ENCODE peak calls at places on chromosome 4, in four cellular contexts. W is HEK293T, M is K562, J is Right ventricle myocardium superior. L is an unnamed sample.

GRCh38 chr4:58357947-58358346 is 1247.8 kb upstream of the IGFBP7 start:
- DNase-seq in J (no peak), W (no peak), M (no peak), L (no peak)

GRCh38 chr4:96097040-96097607 is 257.2 kb downstream of the PDHA2 start:
- DNase-seq in J (no peak), W (no peak), M (no peak), L (no peak)

GRCh38 chr4:77454858-77455257 is 150.8 kb upstream of the CXCL13 start:
- DNase-seq in J (no peak), M (no peak), W (no peak), L (no peak)

GRCh38 chr4:56511098-56511497 is 5.5 kb downstream of the ARL9 start:
- DNase-seq in M (no peak), J (no peak), W (no peak), L (no peak)

GRCh38 chr4:119833611-119834010 is 205.0 kb upstream of the PDE5A start:
- DNase-seq in W (no peak), M (no peak), J (no peak), L (no peak)

GRCh38 chr4:133186210-133186609 is 37.1 kb downstream of the PCDH10 start:
- DNase-seq in M (no peak), J (no peak), W (no peak), L (no peak)

GRCh38 chr4:25807101-25807728 is 55.6 kb downstream of the SEL1L3 start:
- DNase-seq in J (no peak), M (no peak), W (no peak), L (no peak)

GRCh38 chr4:113467581-113467980 is 294.0 kb downstream of the CAMK2D start:
- DNase-seq in J (no peak), M (no peak), W (no peak), L (no peak)

GRCh38 chr4:109296545-109296944 is 5.9 kb downstream of the COL25A1 start:
- DNase-seq in W (no peak), J (no peak), M (no peak), L (no peak)

GRCh38 chr4:47106561-47106960 is 75.2 kb downstream of the GABRB1 start:
- DNase-seq in J (no peak), M (no peak), W (no peak), L (no peak)

GRCh38 chr4:142500966-142501365 is 345.1 kb downstream of the INPP4B start:
- DNase-seq in M (no peak), J (no peak), W (no peak), L (no peak)

GRCh38 chr4:11149612-11150259 is 279.0 kb downstream of the HS3ST1 start:
- DNase-seq in J (no peak), M (no peak), W (no peak), L (no peak)

GRCh38 chr4:1502501-1502886 is 96.3 kb upstream of the NKX1-1 start:
- DNase-seq in J (no peak), W (no peak), M (no peak), L (peak; percentile 7)

GRCh38 chr4:23770011-23770410 is 119.8 kb downstream of the PPARGC1A start:
- DNase-seq in W (no peak), J (no peak), M (no peak), L (no peak)

GRCh38 chr4:123083612-123084011 is 161.2 kb upstream of the NUDT6 start:
- DNase-seq in W (no peak), J (no peak), M (no peak), L (no peak)

GRCh38 chr4:26284536-26284935 is 36.3 kb upstream of the RBPJ start:
- DNase-seq in M (no peak), J (no peak), W (no peak), L (no peak)

GRCh38 chr4:8315343-8316250 is 46.0 kb downstream of the HTRA3 start:
- DNase-seq in M (no peak), W (no peak), J (peak; percentile 56), L (no peak)

GRCh38 chr4:84814100-84814750 is 152.3 kb downstream of the WDFY3 start:
- DNase-seq in J (no peak), W (no peak), M (peak; percentile 26), L (no peak)

GRCh38 chr4:17561195-17561909 is 15.6 kb upstream of the LAP3 start:
- DNase-seq in M (no peak), J (no peak), W (no peak), L (no peak)

GRCh38 chr4:175739612-175740011 is 72.5 kb downstream of the GPM6A start:
- DNase-seq in J (no peak), W (no peak), M (no peak), L (no peak)

GRCh38 chr4:95124906-95125504 is 367.2 kb downstream of the BMPR1B start:
- DNase-seq in M (peak; percentile 23), J (no peak), W (peak; percentile 54), L (no peak)

GRCh38 chr4:121555315-121556107 is 141.3 kb downstream of the ANXA5 start:
- DNase-seq in W (no peak), J (no peak), M (no peak), L (no peak)

GRCh38 chr4:48322063-48322462 is 19.3 kb upstream of the SLAIN2 start:
- DNase-seq in J (no peak), W (no peak), M (no peak), L (no peak)

GRCh38 chr4:6441202-6441582 is 31.2 kb downstream of the PPP2R2C start:
- DNase-seq in M (no peak), J (no peak), W (no peak), L (no peak)

GRCh38 chr4:173213296-173213695 is 44.7 kb downstream of the GALNT7 start:
- DNase-seq in M (no peak), J (no peak), W (no peak), L (no peak)

GRCh38 chr4:188714907-188715306 is 575.7 kb downstream of the TRIML1 start:
- DNase-seq in W (no peak), J (no peak), M (no peak), L (no peak)

GRCh38 chr4:15601862-15602261 is 53.3 kb downstream of the FBXL5 start:
- DNase-seq in W (no peak), J (no peak), M (no peak), L (no peak)

GRCh38 chr4:118948545-118949144 is 60.0 kb downstream of the SYNPO2 start:
- DNase-seq in J (no peak), W (no peak), M (no peak), L (no peak)